ENCODE peak calls at places on chromosomes 1 and 21, in eight cellular contexts. Q is stimulated activated CD8-positive, alpha-beta memory T cell treated with anti-CD3 and anti-CD28 coated beads, Interleukin-2, amount 100 ng/mL, for 1 hour; O is activated T-cell treated with anti-CD3 and anti-CD28 coated beads for 24 hours; K is HS-27A; R is NCI-H1436 treated with DMSO at 0.1 percent for 48 hours; H is NCI-H2081; L is HTR-8/SVneo; X is A172. M is an unnamed sample.

GRCh38 chr1:241423541-241424479 is 66.8 kb upstream of the RGS7 start:
- DNase-seq in Q (no peak), O (no peak), K (no peak), R (no peak), H (peak; percentile 80), L (peak; percentile 28), X (peak; percentile 54), M (peak; percentile 89)

GRCh38 chr1:158972841-158973240 is 36.9 kb upstream of the IFI16 start:
- DNase-seq in Q (no peak), O (no peak), K (no peak), R (no peak), H (no peak), L (no peak), X (no peak), M (peak; percentile 49)

GRCh38 chr1:60169206-60169605 is 95.6 kb upstream of the C1orf87 start:
- DNase-seq in Q (no peak), O (no peak), K (peak; percentile 7), R (no peak), H (no peak), L (no peak), X (no peak), M (no peak)

GRCh38 chr1:54254055-54254454 is 54.1 kb downstream of the MRPL37 start:
- DNase-seq in Q (no peak), O (no peak), K (no peak), R (peak; percentile 31), H (peak; percentile 94), L (no peak), X (peak; percentile 90), M (no peak)

GRCh38 chr1:202858306-202858705 is 30.6 kb downstream of the RABIF start:
- DNase-seq in Q (no peak), O (no peak), K (no peak), R (no peak), H (no peak), L (no peak), X (no peak), M (no peak)

GRCh38 chr1:168628807-168629206 is 52.4 kb downstream of the XCL1 start:
- DNase-seq in Q (no peak), O (peak; percentile 13), K (peak; percentile 40), R (no peak), H (no peak), L (no peak), X (peak; percentile 98), M (no peak)

GRCh38 chr1:93874025-93874651 is 4.9 kb downstream of the DNTTIP2 start:
- DNase-seq in Q (no peak), O (no peak), K (peak; percentile 8), R (no peak), H (peak; percentile 21), L (peak; percentile 12), X (peak; percentile 42), M (no peak)

GRCh38 chr21:41425954-41426655 is at the start of gene MX1:
- DNase-seq in Q (peak; percentile 72), O (peak; percentile 73), K (no peak), R (no peak), H (no peak), L (no peak), X (no peak), M (peak; percentile 75)

GRCh38 chr1:39407889-39408640 is 83.4 kb upstream of the BMP8A start:
- DNase-seq in Q (no peak), O (no peak), K (no peak), R (no peak), H (no peak), L (no peak), X (no peak), M (no peak)